ENCODE peak calls at places on chromosomes 5 and 9, in four cellular contexts. S is left ventricle myocardium superior; Z is left colon; L is activated naive CD4-positive, alpha-beta T cell. T is an unnamed sample.

GRCh38 chr5:74318985-74319563 is 321.5 kb downstream of the ENC1 start:
- DNase-seq in S (no peak), L (no peak), Z (no peak), T (no peak)

GRCh38 chr5:95900383-95900958 is 61.2 kb downstream of the ELL2 start:
- DNase-seq in Z (no peak), S (no peak), L (no peak), T (no peak)

GRCh38 chr5:36059571-36060515 is 6.8 kb downstream of the UGT3A2 start:
- DNase-seq in L (no peak), S (no peak), Z (no peak), T (no peak)

GRCh38 chr9:136013524-136014034 is 52.4 kb upstream of the UBAC1 start:
- DNase-seq in L (no peak), S (peak; percentile 31), Z (peak; percentile 2), T (no peak)

GRCh38 chr5:73853091-73853490 is 227.1 kb downstream of the ARHGEF28 start:
- DNase-seq in L (no peak), Z (no peak), S (no peak), T (no peak)

GRCh38 chr9:19946446-19947109 is 157.7 kb upstream of the SLC24A2 start:
- DNase-seq in S (no peak), Z (no peak), L (no peak), T (no peak)

GRCh38 chr5:126938461-126938860 is 91.9 kb downstream of the MARCHF3 start:
- DNase-seq in Z (no peak), L (no peak), S (no peak), T (no peak)

GRCh38 chr5:169272111-169272510 is 28.8 kb downstream of the SLIT3 start:
- DNase-seq in L (no peak), Z (no peak), S (no peak), T (no peak)

GRCh38 chr9:70003786-70004185 is 39.9 kb upstream of the MAMDC2 start:
- DNase-seq in Z (no peak), S (no peak), L (no peak), T (no peak)

GRCh38 chr5:61569353-61569752 is 237.3 kb downstream of the ZSWIM6 start:
- DNase-seq in L (no peak), Z (no peak), S (peak; percentile 51), T (no peak)

GRCh38 chr9:30579810-30580209 is 1804.6 kb upstream of the ACO1 start:
- DNase-seq in L (no peak), Z (no peak), S (no peak), T (no peak)

GRCh38 chr9:134888603-134889195 is 8.1 kb downstream of the FCN2 start:
- DNase-seq in S (no peak), L (no peak), Z (no peak), T (no peak)

GRCh38 chr9:21681641-21682040 is 120.8 kb upstream of the MTAP start:
- DNase-seq in L (no peak), S (no peak), Z (no peak), T (no peak)

GRCh38 chr5:173969167-173970049 is 19.6 kb upstream of the C5orf47 start:
- DNase-seq in L (no peak), Z (no peak), S (no peak), T (no peak)

GRCh38 chr5:59221769-59222168 is 638.9 kb downstream of the RAB3C start:
- DNase-seq in S (no peak), L (no peak), Z (no peak), T (no peak)

GRCh38 chr5:56116599-56117131 is 116.5 kb downstream of the ANKRD55 start:
- DNase-seq in Z (no peak), S (no peak), L (no peak), T (no peak)

GRCh38 chr5:172723508-172723907 is 47.5 kb downstream of the DUSP1 start:
- DNase-seq in S (no peak), L (no peak), Z (no peak), T (no peak)

GRCh38 chr9:103319979-103320378 is 324.8 kb downstream of the CYLC2 start:
- DNase-seq in Z (no peak), L (no peak), S (no peak), T (no peak)

GRCh38 chr5:149747141-149747832 is 17.2 kb downstream of the PPARGC1B start:
- DNase-seq in L (no peak), Z (peak; percentile 88), S (peak; percentile 57), T (no peak)

T was measured in mesothelial cell of epicardium.